ENCODE peak calls at places on chromosomes 7 and 10, in eight cellular contexts. One of them, this sample, is unnamed.

GRCh38 chr7:54719974-54720373 is 39.0 kb downstream of the SEC61G start:
- DNase-seq in neural progenitor cell: no peak
- DNase-seq in HCT116: no peak
- DNase-seq in fibroblast of lung: no peak
- DNase-seq in K562: no peak
- DNase-seq in SK-N-SH: no peak
- DNase-seq in PC-3: no peak
- DNase-seq in mammary epithelial cell: peak; percentile 7
- DNase-seq in this sample: no peak

GRCh38 chr7:143410523-143411004 is 1.9 kb upstream of the EPHA1 start:
- DNase-seq in neural progenitor cell: no peak
- DNase-seq in HCT116: no peak
- DNase-seq in fibroblast of lung: peak; percentile 61
- DNase-seq in K562: no peak
- DNase-seq in SK-N-SH: no peak
- DNase-seq in PC-3: no peak
- DNase-seq in mammary epithelial cell: no peak
- DNase-seq in this sample: no peak

GRCh38 chr10:110512461-110513187 is 14.9 kb downstream of the DUSP5 start:
- DNase-seq in neural progenitor cell: no peak
- DNase-seq in HCT116: no peak
- DNase-seq in fibroblast of lung: peak; percentile 93
- DNase-seq in K562: no peak
- DNase-seq in SK-N-SH: no peak
- DNase-seq in PC-3: peak; percentile 80
- DNase-seq in mammary epithelial cell: peak; percentile 87
- DNase-seq in this sample: no peak

GRCh38 chr10:123862421-123863188 is 29.0 kb downstream of the CPXM2 start:
- DNase-seq in neural progenitor cell: no peak
- DNase-seq in HCT116: no peak
- DNase-seq in fibroblast of lung: no peak
- DNase-seq in K562: no peak
- DNase-seq in SK-N-SH: no peak
- DNase-seq in PC-3: no peak
- DNase-seq in mammary epithelial cell: no peak
- DNase-seq in this sample: no peak

GRCh38 chr10:58177362-58177947 is 90.2 kb downstream of the IPMK start:
- DNase-seq in neural progenitor cell: no peak
- DNase-seq in HCT116: peak; percentile 13
- DNase-seq in fibroblast of lung: peak; percentile 36
- DNase-seq in K562: peak; percentile 20
- DNase-seq in SK-N-SH: peak; percentile 23
- DNase-seq in PC-3: peak; percentile 64
- DNase-seq in mammary epithelial cell: no peak
- DNase-seq in this sample: no peak

GRCh38 chr7:116495737-116496136 is 3.8 kb upstream of the CAV2 start:
- DNase-seq in neural progenitor cell: no peak
- DNase-seq in HCT116: no peak
- DNase-seq in fibroblast of lung: no peak
- DNase-seq in K562: no peak
- DNase-seq in SK-N-SH: no peak
- DNase-seq in PC-3: peak; percentile 60
- DNase-seq in mammary epithelial cell: peak; percentile 79
- DNase-seq in this sample: no peak

GRCh38 chr10:120702032-120702431 is 149.1 kb upstream of the WDR11 start:
- DNase-seq in neural progenitor cell: no peak
- DNase-seq in HCT116: no peak
- DNase-seq in fibroblast of lung: no peak
- DNase-seq in K562: no peak
- DNase-seq in SK-N-SH: no peak
- DNase-seq in PC-3: peak; percentile 88
- DNase-seq in mammary epithelial cell: no peak
- DNase-seq in this sample: no peak

GRCh38 chr10:91756286-91756685 is 41.9 kb upstream of the TNKS2 start:
- DNase-seq in neural progenitor cell: no peak
- DNase-seq in HCT116: no peak
- DNase-seq in fibroblast of lung: peak; percentile 88
- DNase-seq in K562: no peak
- DNase-seq in SK-N-SH: no peak
- DNase-seq in PC-3: no peak
- DNase-seq in mammary epithelial cell: no peak
- DNase-seq in this sample: no peak

GRCh38 chr7:127717502-127718125 is 65.6 kb downstream of the SND1 start:
- DNase-seq in neural progenitor cell: no peak
- DNase-seq in HCT116: no peak
- DNase-seq in fibroblast of lung: peak; percentile 73
- DNase-seq in K562: no peak
- DNase-seq in SK-N-SH: no peak
- DNase-seq in PC-3: no peak
- DNase-seq in mammary epithelial cell: peak; percentile 64
- DNase-seq in this sample: no peak

GRCh38 chr7:41507686-41508268 is 195.1 kb downstream of the INHBA start:
- DNase-seq in neural progenitor cell: no peak
- DNase-seq in HCT116: no peak
- DNase-seq in fibroblast of lung: no peak
- DNase-seq in K562: no peak
- DNase-seq in SK-N-SH: no peak
- DNase-seq in PC-3: no peak
- DNase-seq in mammary epithelial cell: no peak
- DNase-seq in this sample: no peak

GRCh38 chr7:105015631-105015965 is 1.6 kb downstream of the KMT2E start:
- DNase-seq in neural progenitor cell: peak; percentile 76
- DNase-seq in HCT116: no peak
- DNase-seq in fibroblast of lung: peak; percentile 40
- DNase-seq in K562: peak; percentile 50
- DNase-seq in SK-N-SH: peak; percentile 66
- DNase-seq in PC-3: peak; percentile 34
- DNase-seq in mammary epithelial cell: no peak
- DNase-seq in this sample: peak; percentile 50

GRCh38 chr10:80555415-80555814 is 17.7 kb downstream of the SH2D4B start:
- DNase-seq in neural progenitor cell: no peak
- DNase-seq in HCT116: no peak
- DNase-seq in fibroblast of lung: no peak
- DNase-seq in K562: no peak
- DNase-seq in SK-N-SH: no peak
- DNase-seq in PC-3: no peak
- DNase-seq in mammary epithelial cell: no peak
- DNase-seq in this sample: no peak

GRCh38 chr7:150983893-150984368 is 5.8 kb upstream of the KCNH2 start:
- DNase-seq in neural progenitor cell: peak; percentile 87
- DNase-seq in HCT116: no peak
- DNase-seq in fibroblast of lung: peak; percentile 32
- DNase-seq in K562: peak; percentile 81
- DNase-seq in SK-N-SH: no peak
- DNase-seq in PC-3: peak; percentile 65
- DNase-seq in mammary epithelial cell: peak; percentile 42
- DNase-seq in this sample: peak; percentile 54

GRCh38 chr10:122013311-122013780 is 24.4 kb downstream of the TACC2 start:
- DNase-seq in neural progenitor cell: no peak
- DNase-seq in HCT116: no peak
- DNase-seq in fibroblast of lung: no peak
- DNase-seq in K562: no peak
- DNase-seq in SK-N-SH: no peak
- DNase-seq in PC-3: no peak
- DNase-seq in mammary epithelial cell: no peak
- DNase-seq in this sample: no peak

GRCh38 chr10:75165684-75166622 is 44.6 kb upstream of the VDAC2 start:
- DNase-seq in neural progenitor cell: no peak
- DNase-seq in HCT116: no peak
- DNase-seq in fibroblast of lung: peak; percentile 67
- DNase-seq in K562: no peak
- DNase-seq in SK-N-SH: peak; percentile 23
- DNase-seq in PC-3: no peak
- DNase-seq in mammary epithelial cell: peak; percentile 39
- DNase-seq in this sample: peak; percentile 26

GRCh38 chr7:72805526-72806494 is 22.2 kb downstream of the TYW1B start:
- DNase-seq in neural progenitor cell: no peak
- DNase-seq in HCT116: no peak
- DNase-seq in fibroblast of lung: peak; percentile 89
- DNase-seq in K562: peak; percentile 75
- DNase-seq in SK-N-SH: no peak
- DNase-seq in PC-3: peak; percentile 2
- DNase-seq in mammary epithelial cell: peak; percentile 40
- DNase-seq in this sample: no peak

GRCh38 chr7:101862280-101863220 is 45.1 kb downstream of the CUX1 start:
- DNase-seq in neural progenitor cell: peak; percentile 51
- DNase-seq in HCT116: no peak
- DNase-seq in fibroblast of lung: peak; percentile 19
- DNase-seq in K562: peak; percentile 68
- DNase-seq in SK-N-SH: no peak
- DNase-seq in PC-3: no peak
- DNase-seq in mammary epithelial cell: no peak
- DNase-seq in this sample: no peak

GRCh38 chr7:106354822-106355221 is 70.0 kb upstream of the NAMPT start:
- DNase-seq in neural progenitor cell: no peak
- DNase-seq in HCT116: no peak
- DNase-seq in fibroblast of lung: no peak
- DNase-seq in K562: no peak
- DNase-seq in SK-N-SH: no peak
- DNase-seq in PC-3: no peak
- DNase-seq in mammary epithelial cell: no peak
- DNase-seq in this sample: no peak

GRCh38 chr7:103573479-103574058 is 127.6 kb upstream of the SLC26A5 start:
- DNase-seq in neural progenitor cell: peak; percentile 10
- DNase-seq in HCT116: peak; percentile 18
- DNase-seq in fibroblast of lung: peak; percentile 35
- DNase-seq in K562: peak; percentile 36
- DNase-seq in SK-N-SH: peak; percentile 27
- DNase-seq in PC-3: peak; percentile 78
- DNase-seq in mammary epithelial cell: peak; percentile 15
- DNase-seq in this sample: no peak

GRCh38 chr10:96678725-96679124 is 41.6 kb downstream of the PIK3AP1 start:
- DNase-seq in neural progenitor cell: no peak
- DNase-seq in HCT116: no peak
- DNase-seq in fibroblast of lung: no peak
- DNase-seq in K562: no peak
- DNase-seq in SK-N-SH: no peak
- DNase-seq in PC-3: no peak
- DNase-seq in mammary epithelial cell: no peak
- DNase-seq in this sample: no peak

GRCh38 chr10:96683710-96684109 is 36.6 kb downstream of the PIK3AP1 start:
- DNase-seq in neural progenitor cell: no peak
- DNase-seq in HCT116: no peak
- DNase-seq in fibroblast of lung: no peak
- DNase-seq in K562: no peak
- DNase-seq in SK-N-SH: peak; percentile 28
- DNase-seq in PC-3: no peak
- DNase-seq in mammary epithelial cell: no peak
- DNase-seq in this sample: no peak

GRCh38 chr10:96683065-96683464 is 37.2 kb downstream of the PIK3AP1 start:
- DNase-seq in neural progenitor cell: no peak
- DNase-seq in HCT116: no peak
- DNase-seq in fibroblast of lung: peak; percentile 92
- DNase-seq in K562: no peak
- DNase-seq in SK-N-SH: no peak
- DNase-seq in PC-3: peak; percentile 3
- DNase-seq in mammary epithelial cell: peak; percentile 10
- DNase-seq in this sample: no peak

GRCh38 chr10:96685297-96685696 is 35.0 kb downstream of the PIK3AP1 start:
- DNase-seq in neural progenitor cell: no peak
- DNase-seq in HCT116: no peak
- DNase-seq in fibroblast of lung: no peak
- DNase-seq in K562: no peak
- DNase-seq in SK-N-SH: no peak
- DNase-seq in PC-3: no peak
- DNase-seq in mammary epithelial cell: no peak
- DNase-seq in this sample: no peak

GRCh38 chr10:96681493-96681892 is 38.8 kb downstream of the PIK3AP1 start:
- DNase-seq in neural progenitor cell: no peak
- DNase-seq in HCT116: no peak
- DNase-seq in fibroblast of lung: no peak
- DNase-seq in K562: no peak
- DNase-seq in SK-N-SH: no peak
- DNase-seq in PC-3: no peak
- DNase-seq in mammary epithelial cell: no peak
- DNase-seq in this sample: no peak
- H4K20me1 ChIP-seq in neural progenitor cell: no peaks in the 10 kb centered on the region
- H4K20me1 ChIP-seq in HCT116: no peaks in the 10 kb centered on the region
- H4K20me1 ChIP-seq in fibroblast of lung: no peaks in the 10 kb centered on the region
- H4K20me1 ChIP-seq in K562: no peaks in the 10 kb centered on the region
- H4K20me1 ChIP-seq in SK-N-SH: no peaks in the 10 kb centered on the region
- H4K20me1 ChIP-seq in PC-3: no peaks in the 10 kb centered on the region
- H4K20me1 ChIP-seq in mammary epithelial cell: no peaks in the 10 kb centered on the region
- H4K20me1 ChIP-seq in this sample: no peaks in the 10 kb centered on the region

DNA sequence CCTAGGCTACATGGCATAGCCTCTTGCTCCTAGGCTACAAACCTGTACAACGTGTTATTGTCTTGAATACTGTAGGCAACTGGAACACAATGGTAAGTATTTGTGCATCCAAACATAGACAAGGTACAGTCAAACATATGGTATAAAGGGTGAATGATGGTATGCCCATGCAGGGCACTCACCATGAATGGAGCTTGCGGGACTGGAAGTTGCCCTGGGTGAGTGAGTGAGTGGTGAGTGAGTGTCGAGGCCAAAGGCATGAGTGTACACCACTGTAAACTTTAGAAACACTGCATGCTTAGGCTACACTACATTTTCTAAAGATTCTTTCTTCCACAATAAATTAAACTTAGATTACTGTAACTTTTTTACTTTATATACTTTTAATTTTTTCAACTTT is 165.7 kb downstream of the PARD3 start:
- DNase-seq in neural progenitor cell: no peak
- DNase-seq in HCT116: no peak
- DNase-seq in fibroblast of lung: no peak
- DNase-seq in K562: no peak
- DNase-seq in SK-N-SH: no peak
- DNase-seq in PC-3: peak; percentile 70
- DNase-seq in mammary epithelial cell: no peak
- DNase-seq in this sample: no peak
- H3K79me2 ChIP-seq in neural progenitor cell: peaks cover 73% of the 10 kb centered on the region
- H3K79me2 ChIP-seq in HCT116: peaks cover 33% of the 10 kb centered on the region
- H3K79me2 ChIP-seq in fibroblast of lung: no peaks in the 10 kb centered on the region
- H3K79me2 ChIP-seq in K562: no peaks in the 10 kb centered on the region
- H3K79me2 ChIP-seq in SK-N-SH: peaks cover 42% of the 10 kb centered on the region
- H3K79me2 ChIP-seq in PC-3: peaks cover 64% of the 10 kb centered on the region
- H3K79me2 ChIP-seq in mammary epithelial cell: peaks cover 67% of the 10 kb centered on the region
- H3K79me2 ChIP-seq in this sample: peaks cover 92% of the 10 kb centered on the region

GRCh38 chr7:26861050-26861449 is 3.3 kb downstream of the SKAP2 start:
- DNase-seq in neural progenitor cell: no peak
- DNase-seq in HCT116: no peak
- DNase-seq in fibroblast of lung: no peak
- DNase-seq in K562: no peak
- DNase-seq in SK-N-SH: no peak
- DNase-seq in PC-3: no peak
- DNase-seq in mammary epithelial cell: no peak
- DNase-seq in this sample: no peak
- H4K20me1 ChIP-seq in neural progenitor cell: peaks cover 26% of the 10 kb centered on the region
- H4K20me1 ChIP-seq in HCT116: no peaks in the 10 kb centered on the region
- H4K20me1 ChIP-seq in fibroblast of lung: no peaks in the 10 kb centered on the region
- H4K20me1 ChIP-seq in K562: peaks cover 10% of the 10 kb centered on the region
- H4K20me1 ChIP-seq in SK-N-SH: no peaks in the 10 kb centered on the region
- H4K20me1 ChIP-seq in PC-3: no peaks in the 10 kb centered on the region
- H4K20me1 ChIP-seq in mammary epithelial cell: no peaks in the 10 kb centered on the region
- H4K20me1 ChIP-seq in this sample: no peaks in the 10 kb centered on the region

DNA sequence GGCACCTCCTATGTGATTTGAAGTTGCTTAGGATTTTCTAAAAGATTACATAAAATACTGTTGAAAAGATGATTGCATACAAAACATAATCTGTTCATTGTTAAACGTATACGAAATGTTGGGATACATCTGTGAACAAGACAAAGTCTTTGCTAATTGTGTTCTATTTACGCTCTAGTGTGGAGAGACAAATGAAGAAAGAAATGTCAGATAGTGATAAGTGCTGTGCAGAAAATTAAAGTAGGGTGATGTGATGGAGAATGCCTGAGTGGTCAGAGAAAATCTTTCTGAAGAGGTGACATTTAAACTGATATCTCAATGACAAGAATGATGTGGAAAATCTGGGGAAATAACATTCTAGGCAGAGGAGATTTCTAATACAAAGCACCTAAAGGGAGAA is 13.4 kb upstream of the ZRANB1 start:
- DNase-seq in neural progenitor cell: no peak
- DNase-seq in HCT116: no peak
- DNase-seq in fibroblast of lung: no peak
- DNase-seq in K562: no peak
- DNase-seq in SK-N-SH: no peak
- DNase-seq in PC-3: no peak
- DNase-seq in mammary epithelial cell: no peak
- DNase-seq in this sample: no peak
- H3K79me2 ChIP-seq in neural progenitor cell: peaks cover 100% of the 10 kb centered on the region
- H3K79me2 ChIP-seq in HCT116: peaks cover 98% of the 10 kb centered on the region
- H3K79me2 ChIP-seq in fibroblast of lung: peaks cover 84% of the 10 kb centered on the region
- H3K79me2 ChIP-seq in K562: peaks cover 88% of the 10 kb centered on the region
- H3K79me2 ChIP-seq in SK-N-SH: peaks cover 100% of the 10 kb centered on the region
- H3K79me2 ChIP-seq in PC-3: peaks cover 96% of the 10 kb centered on the region
- H3K79me2 ChIP-seq in mammary epithelial cell: peaks cover 96% of the 10 kb centered on the region
- H3K79me2 ChIP-seq in this sample: peaks cover 98% of the 10 kb centered on the region

This sample was measured in DND-41.